ENCODE peak calls at places on chromosomes 2 and 18, in eight cellular contexts. E is GM03348; H is ACHN; S is RPMI8226; U is LoVo; J is OCI-LY7; R is A673; P is activated CD4-positive, alpha-beta T cell treated with anti-CD3 and anti-CD28 coated beads, Interleukin-2, amount 50 U/mL, for 24 hours. T is an unnamed sample.

GRCh38 chr2:210586381-210586780 is 30.0 kb downstream of the CPS1 start:
- DNase-seq in P (no peak), J (no peak), E (peak; percentile 4), U (no peak), R (no peak), H (no peak), S (no peak), T (no peak)

GRCh38 chr2:160253440-160254296 is 53.6 kb upstream of the ITGB6 start:
- DNase-seq in R (no peak), U (peak; percentile 50), E (peak; percentile 20), J (no peak), H (peak; percentile 96), S (no peak), P (no peak), T (no peak)

GRCh38 chr2:174585111-174585510 is 12.5 kb downstream of the WIPF1 start:
- DNase-seq in J (no peak), E (no peak), H (no peak), R (no peak), S (no peak), U (no peak), P (no peak), T (no peak)

GRCh38 chr2:219637842-219638185 is 10.4 kb downstream of the SLC4A3 start:
- DNase-seq in E (no peak), H (no peak), U (no peak), S (no peak), P (no peak), R (no peak), J (no peak), T (no peak)

GRCh38 chr2:43164686-43165085 is 61.7 kb downstream of the ZFP36L2 start:
- DNase-seq in R (no peak), J (no peak), H (no peak), S (no peak), E (no peak), U (no peak), P (no peak), T (no peak)

GRCh38 chr18:5066380-5066977 is 130.6 kb downstream of the AKAIN1 start:
- DNase-seq in U (no peak), J (peak; percentile 41), S (peak; percentile 30), P (no peak), E (no peak), R (no peak), H (peak; percentile 8), T (peak; percentile 1)

GRCh38 chr2:159150208-159150607 is 136.3 kb downstream of the WDSUB1 start:
- DNase-seq in S (no peak), J (no peak), U (no peak), P (no peak), R (no peak), H (no peak), E (no peak), T (no peak)

GRCh38 chr2:113407446-113408099 is 29.9 kb upstream of the ZNG1B start:
- DNase-seq in U (peak; percentile 11), H (peak; percentile 45), P (no peak), E (no peak), J (peak; percentile 39), S (peak; percentile 23), R (peak; percentile 24), T (no peak)

GRCh38 chr2:230492107-230492506 is 76.1 kb downstream of the SP100 start:
- DNase-seq in U (no peak), R (no peak), S (no peak), J (no peak), P (no peak), H (no peak), E (no peak), T (no peak)

GRCh38 chr2:77839102-77839501 is 316.9 kb upstream of the LRRTM4 start:
- DNase-seq in H (peak; percentile 78), E (no peak), P (no peak), U (no peak), J (no peak), S (no peak), R (no peak), T (no peak)

GRCh38 chr2:173734686-173735308 is 230.4 kb downstream of the SP3 start:
- DNase-seq in P (no peak), S (no peak), H (no peak), J (no peak), R (no peak), E (no peak), U (no peak), T (no peak)

GRCh38 chr2:218168016-218168415 is 1.3 kb upstream of the CXCR1 start:
- DNase-seq in J (no peak), U (no peak), H (no peak), E (no peak), P (no peak), S (no peak), R (no peak), T (no peak)

GRCh38 chr2:29482341-29482740 is 367.1 kb downstream of the CLIP4 start:
- DNase-seq in J (no peak), S (no peak), E (no peak), H (no peak), R (no peak), U (no peak), P (no peak), T (no peak)

T was measured in Kasumi-1.